ENCODE peak calls at places on chromosomes 1 and 21, in seven cellular contexts. E is CD4-positive, alpha-beta memory T cell; P is tibial nerve; M is upper lobe of right lung; I is aorta; D is psoas muscle; S is SK-N-MC. J is an unnamed sample.

GRCh38 chr1:14149431-14149830 is 449.1 kb upstream of the KAZN start:
- DNase-seq in E (no peak), I (no peak), S (no peak), D (no peak), M (no peak), P (no peak), J (no peak)

GRCh38 chr1:62212411-62212810 is 17.8 kb downstream of the L1TD1 start:
- DNase-seq in S (no peak), D (no peak), M (no peak), P (no peak), E (no peak), I (no peak), J (no peak)

GRCh38 chr1:237478082-237478481 is 412.6 kb downstream of the ZP4 start:
- DNase-seq in D (no peak), S (no peak), I (no peak), M (no peak), P (no peak), E (no peak), J (no peak)

GRCh38 chr1:228013322-228014234 is 6.8 kb downstream of the WNT3A start:
- DNase-seq in S (no peak), D (peak; percentile 69), P (no peak), M (peak; percentile 68), I (peak; percentile 73), E (no peak), J (no peak)

GRCh38 chr1:199089393-199090122 is 450.7 kb downstream of the PTPRC start:
- DNase-seq in I (no peak), P (no peak), M (no peak), E (peak; percentile 60), S (no peak), D (no peak), J (no peak)

GRCh38 chr1:226268421-226269124 is 40.4 kb downstream of the LIN9 start:
- DNase-seq in P (no peak), M (no peak), D (no peak), E (no peak), S (no peak), I (no peak), J (no peak)

GRCh38 chr1:66553846-66554245 is 19.9 kb downstream of the SGIP1 start:
- DNase-seq in I (no peak), M (no peak), P (no peak), D (no peak), S (no peak), E (no peak), J (no peak)

GRCh38 chr1:226827458-226827857 is 43.0 kb upstream of the PSEN2 start:
- DNase-seq in M (peak; percentile 80), E (no peak), S (no peak), I (peak; percentile 83), P (peak; percentile 68), D (peak; percentile 81), J (no peak)

GRCh38 chr1:99781798-99782197 is 15.4 kb upstream of the FRRS1 start:
- DNase-seq in I (no peak), M (no peak), P (no peak), D (no peak), S (no peak), E (no peak), J (no peak)

GRCh38 chr1:36351222-36351977 is 28.0 kb upstream of the EVA1B start:
- DNase-seq in E (no peak), D (no peak), M (no peak), P (no peak), I (peak; percentile 84), S (no peak), J (no peak)

GRCh38 chr1:16618719-16619118 is 5.4 kb upstream of the NBPF1 start:
- DNase-seq in D (peak; percentile 55), M (peak; percentile 71), I (peak; percentile 86), P (peak; percentile 19), E (no peak), S (no peak), J (no peak)

GRCh38 chr1:998905-999796 is 746 bp downstream of the HES4 start:
- DNase-seq in P (no peak), E (no peak), I (peak; percentile 79), D (peak; percentile 63), S (no peak), M (peak; percentile 71), J (no peak)

GRCh38 chr1:1001057-1001630 is 1.2 kb upstream of the HES4 start:
- DNase-seq in M (peak; percentile 73), P (no peak), S (no peak), E (no peak), I (no peak), D (peak; percentile 53), J (no peak)

GRCh38 chr1:999797-1000356 is at the start of gene HES4:
- DNase-seq in P (peak; percentile 53), I (peak; percentile 98), D (peak; percentile 90), S (peak; percentile 40), E (peak; percentile 58), M (peak; percentile 96), J (no peak)

GRCh38 chr1:1001631-1002300 is 1.9 kb upstream of the HES4 start:
- DNase-seq in E (peak; percentile 71), M (peak; percentile 90), P (peak; percentile 42), S (no peak), I (peak; percentile 95), D (peak; percentile 88), J (peak; percentile 15)

DNA sequence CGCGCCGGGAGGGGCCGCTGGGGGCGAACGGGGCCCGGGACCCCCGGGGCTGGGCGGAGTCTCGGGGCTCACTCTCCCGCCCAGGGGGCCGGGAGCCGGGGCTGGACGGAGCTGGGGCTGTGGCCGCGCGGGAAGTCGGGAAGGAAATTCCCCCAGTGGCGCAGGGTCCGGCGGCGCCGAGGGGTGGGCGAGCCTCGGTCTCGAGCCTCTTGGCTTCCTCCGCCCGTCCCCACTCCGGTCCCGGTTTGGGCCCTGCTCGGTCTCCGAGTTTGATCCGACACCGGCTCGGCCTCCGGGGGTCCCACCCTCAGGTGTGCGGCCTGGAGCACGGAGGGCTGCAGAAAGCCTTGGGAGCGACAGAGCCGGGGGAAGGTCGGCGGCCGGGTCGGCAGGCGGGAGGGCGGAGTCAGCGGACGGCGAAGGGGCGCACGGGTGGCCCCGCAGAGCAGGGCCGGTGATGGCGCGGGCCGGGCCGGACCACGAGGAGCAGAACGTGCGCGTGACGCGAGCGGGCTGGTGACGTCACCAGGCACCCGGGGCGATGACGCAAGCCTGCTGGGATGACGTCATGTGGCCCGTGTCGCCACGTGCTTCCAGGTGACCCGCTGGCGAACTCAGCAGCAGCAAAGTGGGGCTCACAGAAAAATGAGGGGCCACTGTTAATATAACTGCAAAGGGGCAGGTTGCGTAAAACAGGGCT is 610 bp upstream of the HES4 start:
- DNase-seq in M (peak; percentile 90), P (no peak), S (no peak), D (peak; percentile 85), E (peak; percentile 74), I (peak; percentile 94), J (peak; percentile 38)
- H3K27ac ChIP-seq in M (peak overlapping the region; percentile 95), P (peak overlapping the region; percentile 85), S (peak overlapping the region; percentile 98), D (peak overlapping the region; percentile 92), E (no peak overlapping the region), I (peak overlapping the region; percentile 95), J (peak overlapping the region; percentile 51)

DNA sequence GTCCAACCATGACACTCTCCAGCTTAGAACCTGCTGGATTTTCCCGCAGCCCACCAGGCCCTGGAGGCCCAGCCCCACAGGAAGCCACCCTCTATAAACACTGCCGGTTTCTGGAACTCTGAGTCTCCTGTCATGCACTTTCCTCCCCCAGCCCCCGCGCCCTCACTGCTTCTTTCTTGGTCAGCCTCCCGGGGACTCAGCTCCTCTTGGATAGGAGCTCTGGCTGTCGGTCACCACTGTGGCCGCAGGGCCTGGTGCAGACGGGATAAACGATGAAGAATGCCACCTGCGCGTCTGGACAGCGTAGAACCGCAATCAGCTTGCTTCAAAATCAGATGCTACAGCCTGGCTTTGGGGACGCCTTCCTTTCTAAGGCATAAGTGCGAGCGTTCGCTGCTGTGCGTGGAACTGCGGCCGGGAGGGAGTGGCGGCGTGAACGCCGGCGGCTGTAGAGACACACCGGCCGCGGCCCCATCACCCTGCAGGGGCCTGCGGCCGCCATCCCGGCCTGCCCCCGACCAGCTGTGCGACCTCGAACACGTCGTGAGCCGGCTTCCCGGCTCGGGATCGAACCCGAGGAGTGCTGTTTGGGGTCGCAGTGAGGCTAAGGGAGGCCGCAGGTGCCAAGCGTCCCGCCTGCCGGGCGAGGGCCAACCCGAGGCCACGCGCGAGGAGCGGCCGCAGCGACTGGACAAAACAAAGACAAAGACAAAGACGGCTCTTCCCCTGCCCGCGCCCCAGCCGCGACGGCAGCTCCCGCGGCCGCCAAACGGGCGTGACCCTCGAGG is 728 bp downstream of the PTTG1IP start:
- DNase-seq in I (peak; percentile 83), P (no peak), S (no peak), E (peak; percentile 29), M (peak; percentile 79), D (peak; percentile 73), J (peak; percentile 45)
- H3K27ac ChIP-seq in I (peak overlapping the region; percentile 62), P (peak overlapping the region; percentile 55), S (no peak overlapping the region), E (peak overlapping the region; percentile 76), M (peak overlapping the region; percentile 97), D (peak overlapping the region; percentile 97), J (peak overlapping the region; percentile 71)

GRCh38 chr1:9766759-9767442 is 56.9 kb downstream of the CLSTN1 start:
- DNase-seq in I (peak; percentile 50), M (no peak), P (no peak), D (no peak), E (no peak), S (no peak), J (no peak)

GRCh38 chr1:9759939-9760338 is 63.8 kb downstream of the CLSTN1 start:
- DNase-seq in S (no peak), D (no peak), P (no peak), E (no peak), I (no peak), M (no peak), J (no peak)

GRCh38 chr1:9760824-9761223 is 62.9 kb downstream of the CLSTN1 start:
- DNase-seq in E (no peak), I (no peak), P (no peak), M (no peak), D (no peak), S (no peak), J (no peak)

GRCh38 chr1:9761855-9762254 is 61.9 kb downstream of the CLSTN1 start:
- DNase-seq in D (no peak), P (no peak), S (no peak), I (peak; percentile 26), M (no peak), E (no peak), J (no peak)

DNA sequence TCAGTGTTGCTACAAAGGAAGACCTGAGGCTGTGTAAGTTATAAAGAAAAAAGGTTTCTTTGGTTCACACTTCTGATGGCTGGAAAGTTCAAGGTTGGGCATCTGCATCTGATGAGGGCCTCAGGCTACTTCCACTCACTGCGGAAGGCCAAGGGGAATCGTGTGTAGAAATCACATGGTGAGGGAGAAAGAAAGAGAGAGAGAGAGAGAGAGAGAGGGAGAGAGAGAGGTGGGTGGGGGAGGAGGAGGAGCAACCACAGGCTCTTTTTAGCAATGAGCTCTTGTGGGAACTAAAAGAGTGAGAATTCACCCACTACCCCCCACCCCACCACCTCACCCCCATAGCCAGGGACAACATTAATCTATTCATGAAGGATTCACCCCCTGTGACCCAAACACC is 59.9 kb downstream of the CLSTN1 start:
- DNase-seq in S (no peak), M (no peak), D (no peak), I (peak; percentile 2), E (no peak), P (no peak), J (no peak)
- H3K27ac ChIP-seq in S (no peak overlapping the region), M (no peak overlapping the region), D (no peak overlapping the region), I (no peak overlapping the region), E (no peak overlapping the region), P (no peak overlapping the region), J (no peak overlapping the region)

DNA sequence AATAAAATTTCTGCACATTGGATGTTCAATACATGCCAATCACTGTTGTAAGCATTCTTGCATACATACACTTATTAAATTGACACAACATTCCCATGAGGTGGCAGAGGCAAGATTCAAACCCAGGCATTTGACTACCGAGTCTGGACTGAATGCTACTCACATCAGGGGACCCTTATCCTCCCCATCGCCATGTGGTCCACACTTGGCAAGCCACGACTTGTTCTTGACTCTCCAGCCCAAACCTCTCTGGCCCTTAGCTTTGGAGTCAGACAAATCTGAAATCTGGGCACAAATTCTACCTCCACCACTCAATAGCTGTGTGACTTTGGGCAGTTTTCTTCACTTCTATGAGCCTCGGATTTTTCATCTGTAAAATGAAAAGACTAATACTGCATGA is 57.1 kb downstream of the NMNAT2 start:
- DNase-seq in E (no peak), M (no peak), D (no peak), I (no peak), S (no peak), P (no peak), J (no peak)
- H3K27ac ChIP-seq in E (no peak overlapping the region), M (no peak overlapping the region), D (no peak overlapping the region), I (no peak overlapping the region), S (no peak overlapping the region), P (no peak overlapping the region), J (no peak overlapping the region)

J was measured in substantia nigra.